ENCODE peak calls at places on chromosomes 7 and 10, in five cellular contexts. C is MM.1S, O is fibroblast of lung, S is IMR-90, V is GM23248. E is an unnamed sample. For H3K4me1, the result is how much of the 10 kb centered on the place peaks cover.

GRCh38 chr7:34357946-34358345 is 300.1 kb upstream of the NPSR1 start:
- DNase-seq in C (no peak), V (no peak), O (no peak), S (no peak), E (no peak)

GRCh38 chr7:34879871-34880270 is 157.4 kb downstream of the DPY19L1 start:
- DNase-seq in C (no peak), V (no peak), S (no peak), O (no peak), E (no peak)

GRCh38 chr7:104859754-104860426 is 154.1 kb upstream of the KMT2E start:
- DNase-seq in V (no peak), S (no peak), O (no peak), C (no peak), E (no peak)

GRCh38 chr10:103839867-103840746 is 15.3 kb downstream of the SH3PXD2A start:
- DNase-seq in V (no peak), O (no peak), C (no peak), S (no peak), E (no peak)

GRCh38 chr10:104247513-104248146 is 7.1 kb upstream of the GSTO1 start:
- DNase-seq in V (no peak), S (no peak), O (peak), C (no peak), E (no peak)

GRCh38 chr10:89664206-89664605 is 19.2 kb upstream of the PANK1 start:
- DNase-seq in O (no peak), C (no peak), V (no peak), S (no peak), E (no peak)

GRCh38 chr7:1187127-1187526 is 27.1 kb upstream of the ZFAND2A start:
- DNase-seq in V (no peak), S (no peak), C (no peak), O (no peak), E (no peak)

GRCh38 chr10:111335826-111336225 is 259.0 kb downstream of the ADRA2A start:
- DNase-seq in V (no peak), C (no peak), O (no peak), S (no peak), E (no peak)

GRCh38 chr10:126423779-126424491 is 35.7 kb upstream of the ADAM12 start:
- DNase-seq in O (no peak), V (no peak), C (no peak), S (no peak), E (no peak)

GRCh38 chr10:93437000-93437945 is 44.9 kb downstream of the MYOF start:
- DNase-seq in C (no peak), O (peak), V (peak), S (peak), E (no peak)

GRCh38 chr10:78811174-78811573 is 257.6 kb upstream of the ZMIZ1 start:
- DNase-seq in V (peak), O (no peak), C (no peak), S (peak), E (no peak)

GRCh38 chr7:2008101-2008935 is 224.4 kb downstream of the MAD1L1 start:
- DNase-seq in C (no peak), O (no peak), S (no peak), V (no peak), E (no peak)

GRCh38 chr10:73590881-73591577 is at the start of gene USP54:
- DNase-seq in C (no peak), V (peak), S (peak), O (peak), E (peak)

GRCh38 chr7:76301000-76301399 is 1.5 kb upstream of the HSPB1 start:
- DNase-seq in O (no peak), S (no peak), V (no peak), C (no peak), E (no peak)

GRCh38 chr7:128398841-128399135 is 11.0 kb downstream of the IMPDH1 start:
- DNase-seq in S (no peak), O (no peak), V (no peak), C (no peak), E (no peak)

GRCh38 chr7:2609001-2609411 is 22.8 kb upstream of the TTYH3 start:
- DNase-seq in S (peak), C (no peak), O (no peak), V (peak), E (no peak)

GRCh38 chr7:142355328-142355727 is 97.5 kb upstream of the PRSS58 start:
- DNase-seq in V (peak), O (peak), C (no peak), S (peak), E (no peak)

GRCh38 chr10:29658984-29659769 is 24.4 kb upstream of the SVIL start:
- DNase-seq in O (peak), V (peak), C (peak), S (peak), E (peak)

GRCh38 chr7:123199869-123200268 is at the start of gene SLC13A1:
- DNase-seq in V (no peak), O (no peak), C (no peak), S (no peak), E (no peak)

GRCh38 chr10:125866421-125867029 is 14.6 kb downstream of the DHX32 start:
- DNase-seq in O (no peak), C (no peak), V (no peak), S (no peak), E (no peak)

GRCh38 chr10:4100324-4100826 is 315.4 kb upstream of the KLF6 start:
- DNase-seq in S (no peak), C (no peak), V (no peak), O (no peak), E (no peak)

GRCh38 chr10:4102802-4103344 is 317.9 kb upstream of the KLF6 start:
- DNase-seq in O (no peak), C (no peak), S (no peak), V (no peak), E (no peak)

GRCh38 chr10:4101918-4102654 is 317.1 kb upstream of the KLF6 start:
- DNase-seq in V (no peak), S (no peak), C (peak), O (no peak), E (no peak)

GRCh38 chr10:4107328-4107851 is 322.4 kb upstream of the KLF6 start:
- DNase-seq in S (no peak), V (no peak), C (no peak), O (no peak), E (no peak)

DNA sequence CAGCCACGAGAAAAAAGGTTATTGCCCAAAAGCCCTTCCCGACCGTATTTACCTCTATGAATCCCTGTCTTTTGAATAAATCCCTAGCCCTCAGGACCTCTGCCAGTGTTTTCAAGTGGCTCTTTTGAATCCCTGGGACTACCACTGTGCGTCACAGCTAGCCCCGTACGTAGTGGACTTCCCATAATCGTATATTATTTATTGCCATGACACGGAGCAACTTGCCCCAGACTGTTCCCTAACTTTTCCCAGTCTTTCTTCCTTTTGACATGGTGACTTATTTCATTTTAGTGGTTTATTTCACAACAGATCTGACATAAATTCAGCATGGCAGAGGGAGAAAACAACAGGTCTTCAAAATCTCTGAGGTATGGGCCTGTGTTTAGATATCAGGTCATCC is 318.6 kb upstream of the KLF6 start:
- DNase-seq in S (no peak), V (no peak), C (no peak), O (no peak), E (no peak)
- H3K4me3 ChIP-seq in S (no peak), V (no peak), C (no peak), O (no peak), E (no peak)

DNA sequence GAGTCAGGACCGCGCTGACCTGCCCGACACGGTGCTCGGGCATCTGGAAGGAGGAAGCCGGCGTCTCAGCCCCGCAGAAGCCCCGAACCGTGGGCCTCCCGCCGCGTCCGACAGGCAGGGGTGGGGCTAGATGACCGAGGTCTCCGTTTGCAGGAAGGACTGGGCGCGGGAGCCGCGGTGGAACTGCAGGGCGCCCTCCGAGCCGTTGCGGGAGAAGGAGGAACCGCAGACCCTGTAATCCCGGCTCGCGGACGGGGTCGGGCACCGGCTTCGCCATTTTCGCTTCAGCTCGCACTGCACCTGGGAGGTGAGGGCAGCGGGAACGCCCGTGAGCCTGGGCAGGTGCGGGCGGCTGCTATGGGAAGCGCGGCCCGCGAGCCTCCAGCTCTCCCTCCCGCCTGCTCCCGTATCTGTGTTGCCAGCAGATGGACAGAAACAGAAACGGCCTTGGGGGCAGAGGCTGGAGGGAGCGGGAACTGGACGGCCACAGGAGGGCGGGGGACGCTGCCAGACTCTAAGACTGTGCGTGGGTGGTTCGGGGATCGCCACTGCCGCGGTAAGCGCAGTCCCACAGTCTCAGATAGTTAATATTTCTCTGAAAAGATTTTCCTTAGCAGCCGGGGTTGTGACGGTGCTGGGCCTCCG is 114.1 kb downstream of the VIPR2 start:
- DNase-seq in V (peak), S (no peak), O (no peak), C (peak), E (no peak)
- H2AFZ ChIP-seq in V (peak), S (peak), O (peak), C (peak), E (no peak)

GRCh38 chr7:139482662-139483466 is 609 bp downstream of the KLRG2 start:
- DNase-seq in S (no peak), V (peak), O (peak), C (no peak), E (no peak)

GRCh38 chr7:139487366-139488080 is 4.0 kb upstream of the KLRG2 start:
- DNase-seq in C (no peak), S (no peak), V (no peak), O (no peak), E (no peak)

GRCh38 chr7:139490130-139490529 is 6.7 kb upstream of the KLRG2 start:
- DNase-seq in C (no peak), S (no peak), O (peak), V (no peak), E (no peak)

GRCh38 chr7:139492293-139492692 is 8.8 kb upstream of the KLRG2 start:
- DNase-seq in S (no peak), C (no peak), V (no peak), O (no peak), E (no peak)

DNA sequence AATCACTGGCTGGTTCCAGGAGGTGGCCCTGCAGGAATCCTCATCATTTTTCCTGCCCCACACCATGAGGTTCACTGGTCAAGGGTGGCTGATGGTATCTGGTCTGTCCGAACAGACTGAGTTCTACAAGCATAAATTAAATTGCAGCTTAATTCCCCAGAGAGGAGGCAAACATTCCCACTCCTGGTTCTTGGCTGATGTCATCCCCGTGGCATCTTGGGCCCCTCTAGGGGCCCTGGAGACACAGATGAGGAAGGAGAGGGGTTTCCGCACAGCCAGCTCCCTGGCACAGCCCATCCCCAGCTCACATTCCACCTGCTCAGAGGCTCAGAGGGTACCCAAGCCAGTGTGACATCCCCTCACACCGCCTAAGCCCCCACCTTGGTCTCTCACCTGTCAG is 5.3 kb upstream of the KLRG2 start:
- DNase-seq in S (no peak), C (no peak), V (peak), O (no peak), E (no peak)
- H3K4me1 ChIP-seq in S (under half), C (under half), V (under half), O (under half), E (under half)

GRCh38 chr10:35217458-35217857 is 90.8 kb downstream of the CREM start:
- DNase-seq in V (no peak), O (no peak), S (no peak), C (no peak), E (no peak)

GRCh38 chr10:35219292-35219691 is 92.6 kb downstream of the CREM start:
- DNase-seq in S (no peak), V (peak), C (no peak), O (peak), E (no peak)

GRCh38 chr10:35219906-35220890 is 93.6 kb downstream of the CREM start:
- DNase-seq in V (no peak), O (peak), S (no peak), C (no peak), E (no peak)

GRCh38 chr10:35216303-35216905 is 89.8 kb downstream of the CREM start:
- DNase-seq in C (no peak), V (no peak), O (peak), S (peak), E (no peak)

GRCh38 chr10:35218339-35218955 is 91.8 kb downstream of the CREM start:
- DNase-seq in V (peak), S (peak), O (peak), C (peak), E (peak)
- H3K4me3 ChIP-seq in V (peak), S (no peak), O (no peak), C (no peak), E (peak)

GRCh38 chr7:22664988-22665798 is 61.8 kb upstream of the IL6 start:
- DNase-seq in O (no peak), V (no peak), C (no peak), S (no peak), E (no peak)

GRCh38 chr7:22665816-22666375 is 61.1 kb upstream of the IL6 start:
- DNase-seq in O (no peak), S (peak), V (peak), C (no peak), E (no peak)

GRCh38 chr7:22667562-22668239 is 59.3 kb upstream of the IL6 start:
- DNase-seq in V (peak), C (no peak), O (peak), S (peak), E (no peak)

GRCh38 chr7:22667187-22667561 is 59.8 kb upstream of the IL6 start:
- DNase-seq in V (no peak), O (no peak), C (no peak), S (no peak), E (no peak)

DNA sequence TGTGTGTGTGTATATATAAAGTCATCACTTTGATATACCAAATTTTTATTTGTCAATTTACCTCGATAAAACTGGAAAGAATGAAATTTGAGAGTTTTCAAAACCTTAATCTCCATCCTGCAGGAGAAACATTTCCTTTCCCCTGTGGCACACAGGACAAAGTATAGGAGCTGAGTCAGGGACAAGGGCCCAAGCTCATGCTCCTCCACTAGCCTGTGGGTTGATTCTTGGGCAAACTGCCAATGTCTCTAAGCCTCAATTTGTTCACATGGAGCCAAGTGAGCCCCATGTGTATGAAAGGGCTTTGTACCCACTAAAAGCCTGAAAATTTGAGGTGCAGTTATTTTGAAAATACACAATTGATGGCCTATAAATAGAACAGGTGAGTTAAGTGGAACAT is 60.3 kb upstream of the IL6 start:
- DNase-seq in S (peak), O (peak), V (peak), C (no peak), E (no peak)
- H2AFZ ChIP-seq in S (no peak), O (no peak), V (no peak), C (no peak), E (no peak)

DNA sequence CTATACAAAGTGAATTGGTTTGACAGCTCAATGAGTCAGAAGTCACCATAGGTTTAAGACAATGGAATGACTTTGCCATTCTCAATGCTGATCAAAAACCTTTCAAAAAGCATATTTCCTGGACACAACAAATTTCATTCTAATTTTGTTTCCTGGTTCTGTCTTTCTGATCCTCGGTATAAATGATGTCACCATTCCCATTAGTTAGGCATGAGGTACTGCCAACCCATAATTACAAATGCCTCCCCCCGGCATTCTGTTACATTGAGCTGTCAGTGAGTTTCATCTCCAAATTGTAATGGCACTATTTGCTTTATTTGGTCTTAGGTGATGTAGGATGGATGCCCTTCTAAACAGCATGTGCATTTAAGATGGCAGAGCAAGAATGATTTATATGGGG is 81.7 kb upstream of the NFE2L3 start:
- DNase-seq in C (no peak), O (no peak), S (no peak), V (no peak), E (no peak)
- H3K4me1 ChIP-seq in C (under half), O (under half), S (under half), V (under half), E (under half)

GRCh38 chr7:84191261-84191660 is 3.3 kb downstream of the SEMA3A start:
- DNase-seq in V (peak), O (peak), C (no peak), S (peak), E (no peak)
- H3K4me3 ChIP-seq in V (no peak), O (peak), C (no peak), S (peak), E (no peak)

E was measured in DND-41.